ENCODE peak calls at places on chromosomes 4 and X, in four cellular contexts. K is chondrocyte, W is IMR-90, U is RWPE1. Y is an unnamed sample.

GRCh38 chrX:20061869-20062254 is 54.8 kb downstream of the MAP7D2 start:
- DNase-seq in K (no peak), W (peak; percentile 69), U (no peak), Y (peak; percentile 77)

GRCh38 chrX:123803331-123803983 is 56.4 kb upstream of the XIAP start:
- DNase-seq in K (no peak), W (peak; percentile 75), U (peak; percentile 55), Y (peak; percentile 81)

GRCh38 chr4:124212835-124213640 is 499.5 kb downstream of the ANKRD50 start:
- DNase-seq in K (no peak), W (peak; percentile 34), U (no peak), Y (peak; percentile 24)

GRCh38 chrX:134631404-134632346 is 26.6 kb downstream of the PLAC1 start:
- DNase-seq in K (no peak), W (peak; percentile 76), U (no peak), Y (peak; percentile 85)

GRCh38 chrX:9824554-9824953 is 38.3 kb downstream of the SHROOM2 start:
- DNase-seq in K (no peak), W (no peak), U (no peak), Y (no peak)

GRCh38 chr4:80005863-80006262 is 67.2 kb downstream of the ANTXR2 start:
- DNase-seq in K (no peak), W (peak; percentile 65), U (peak; percentile 58), Y (peak; percentile 58)

GRCh38 chr4:174423257-174423944 is 98.9 kb downstream of the HPGD start:
- DNase-seq in K (no peak), W (peak; percentile 5), U (peak; percentile 75), Y (peak; percentile 66)

GRCh38 chr4:65007841-65008439 is 598.7 kb upstream of the TECRL start:
- DNase-seq in K (no peak), W (no peak), U (peak; percentile 54), Y (peak; percentile 50)

GRCh38 chr4:128871948-128872347 is 62.4 kb downstream of the JADE1 start:
- DNase-seq in K (no peak), W (peak; percentile 99), U (peak; percentile 29), Y (peak; percentile 99)

GRCh38 chr4:138112389-138112788 is 129.8 kb downstream of the SLC7A11 start:
- DNase-seq in K (no peak), W (no peak), U (no peak), Y (no peak)

GRCh38 chrX:101759000-101759399 is 99.3 kb upstream of the ARMCX2 start:
- DNase-seq in K (no peak), W (peak; percentile 49), U (peak; percentile 2), Y (peak; percentile 31)

GRCh38 chrX:39890807-39891206 is 207.0 kb downstream of the BCOR start:
- DNase-seq in K (no peak), W (no peak), U (no peak), Y (no peak)

GRCh38 chrX:45309096-45309495 is 108.4 kb upstream of the DIPK2B start:
- DNase-seq in K (no peak), W (peak; percentile 52), U (no peak), Y (peak; percentile 11)

GRCh38 chrX:43615677-43616076 is 40.4 kb upstream of the MAOA start:
- DNase-seq in K (no peak), W (no peak), U (no peak), Y (no peak)

GRCh38 chrX:151736685-151737084 is 2.1 kb downstream of the CNGA2 start:
- DNase-seq in K (no peak), W (no peak), U (no peak), Y (no peak)

GRCh38 chr4:15753786-15754185 is 24.3 kb upstream of the CD38 start:
- DNase-seq in K (no peak), W (peak; percentile 6), U (no peak), Y (peak; percentile 66)

GRCh38 chr4:111678466-111678865 is 466.8 kb upstream of the FAM241A start:
- DNase-seq in K (no peak), W (peak; percentile 27), U (no peak), Y (peak; percentile 98)

GRCh38 chr4:38174811-38175210 is 214.6 kb downstream of the PTTG2 start:
- DNase-seq in K (no peak), W (peak; percentile 48), U (no peak), Y (no peak)

GRCh38 chrX:50067435-50068292 is 133.1 kb downstream of the AKAP4 start:
- DNase-seq in K (no peak), W (peak; percentile 47), U (no peak), Y (peak; percentile 39)

GRCh38 chrX:145002776-145003175 is 244.5 kb upstream of the SPANXN1 start:
- DNase-seq in K (no peak), W (no peak), U (no peak), Y (no peak)

GRCh38 chr4:182343435-182343834 is 100.2 kb downstream of the TENM3 start:
- DNase-seq in K (no peak), W (no peak), U (no peak), Y (no peak)

GRCh38 chr4:81550005-81550896 is 78.5 kb upstream of the RASGEF1B start:
- DNase-seq in K (no peak), W (no peak), U (no peak), Y (no peak)

GRCh38 chr4:94339779-94340178 is 2.9 kb downstream of the HPGDS start:
- DNase-seq in K (no peak), W (no peak), U (no peak), Y (no peak)

GRCh38 chr4:83219344-83219990 is 65.1 kb downstream of the COQ2 start:
- DNase-seq in K (no peak), W (no peak), U (peak; percentile 39), Y (no peak)

GRCh38 chrX:112901821-112902732 is 61.4 kb upstream of the AMOT start:
- DNase-seq in K (no peak), W (no peak), U (no peak), Y (no peak)

GRCh38 chr4:10089346-10089745 is 27.3 kb downstream of the WDR1 start:
- DNase-seq in K (peak; percentile 52), W (no peak), U (no peak), Y (no peak)

GRCh38 chr4:181006509-181007290 is 1236.5 kb upstream of the TENM3 start:
- DNase-seq in K (no peak), W (no peak), U (no peak), Y (no peak)

GRCh38 chr4:36138221-36138620 is 106.1 kb downstream of the ARAP2 start:
- DNase-seq in K (no peak), W (peak; percentile 33), U (peak; percentile 24), Y (peak; percentile 96)

GRCh38 chrX:28920554-28920953 is 333.3 kb downstream of the IL1RAPL1 start:
- DNase-seq in K (no peak), W (peak; percentile 8), U (no peak), Y (peak; percentile 13)

GRCh38 chrX:149453911-149454820 is 50.9 kb downstream of the IDS start:
- DNase-seq in K (no peak), W (no peak), U (no peak), Y (no peak)

GRCh38 chr4:30714408-30715031 is 5.6 kb upstream of the PCDH7 start:
- DNase-seq in K (no peak), W (peak; percentile 59), U (peak; percentile 58), Y (peak; percentile 65)

GRCh38 chr4:16661813-16662212 is 236.6 kb downstream of the LDB2 start:
- DNase-seq in K (no peak), W (no peak), U (no peak), Y (no peak)

GRCh38 chr4:48954314-48954713 is 31.8 kb upstream of the CWH43 start:
- DNase-seq in K (no peak), W (peak; percentile 34), U (no peak), Y (no peak)

GRCh38 chr4:170476351-170476750 is 386.6 kb upstream of the AADAT start:
- DNase-seq in K (no peak), W (no peak), U (no peak), Y (peak; percentile 78)

GRCh38 chrX:18931972-18932371 is 51.9 kb downstream of the PHKA2 start:
- DNase-seq in K (no peak), W (peak; percentile 30), U (peak; percentile 7), Y (peak; percentile 18)

GRCh38 chr4:189235599-189235998 is 705.1 kb upstream of the FRG1 start:
- DNase-seq in K (no peak), W (no peak), U (no peak), Y (no peak)

GRCh38 chrX:13005671-13006473 is 31.0 kb downstream of the TMSB4X start:
- DNase-seq in K (no peak), W (peak; percentile 70), U (no peak), Y (no peak)

Y was measured in amniotic epithelial cell.